ENCODE peak calls at places on chromosomes 6 and 20, in five cellular contexts. K is fibroblast of lung, E is EH, A is NCI-H510A treated with DMSO at 0.1 percent for 48 hours, X is aorta. U is an unnamed sample.

GRCh38 chr6:6620752-6621151 is 32.2 kb downstream of the LY86 start:
- DNase-seq in K (no peak), E (no peak), A (no peak), X (no peak), U (no peak)

GRCh38 chr6:105879902-105880547 is 206.1 kb upstream of the PRDM1 start:
- DNase-seq in K (no peak), E (no peak), A (no peak), X (no peak), U (no peak)

GRCh38 chr6:129597023-129597713 is 112.8 kb downstream of the ARHGAP18 start:
- DNase-seq in K (no peak), E (no peak), A (no peak), X (no peak), U (no peak)

GRCh38 chr6:163725008-163725941 is 310.8 kb downstream of the QKI start:
- DNase-seq in K (no peak), E (no peak), A (no peak), X (no peak), U (no peak)

GRCh38 chr6:137869781-137870180 is 2.7 kb downstream of the TNFAIP3 start:
- DNase-seq in K (no peak), E (no peak), A (no peak), X (no peak), U (no peak)

GRCh38 chr20:37231970-37232620 is 29.5 kb downstream of the GHRH start:
- DNase-seq in K (peak), E (no peak), A (no peak), X (no peak), U (no peak)

GRCh38 chr6:134436950-134437349 is 119.0 kb upstream of the SGK1 start:
- DNase-seq in K (no peak), E (peak), A (no peak), X (no peak), U (no peak)

GRCh38 chr6:116102856-116103255 is 2.2 kb downstream of the NT5DC1 start:
- DNase-seq in K (no peak), E (no peak), A (no peak), X (no peak), U (no peak)

GRCh38 chr6:2108700-2109306 is 136.6 kb downstream of the GMDS start:
- DNase-seq in K (no peak), E (no peak), A (peak), X (no peak), U (no peak)

GRCh38 chr6:105112577-105112976 is 67.2 kb downstream of the POPDC3 start:
- DNase-seq in K (no peak), E (no peak), A (no peak), X (no peak), U (no peak)

GRCh38 chr20:33917813-33918525 is 75.7 kb upstream of the RALY start:
- DNase-seq in K (no peak), E (no peak), A (no peak), X (no peak), U (no peak)

GRCh38 chr20:23637282-23638221 is at the start of gene CST3:
- DNase-seq in K (peak), E (peak), A (peak), X (peak), U (peak)

GRCh38 chr20:40197744-40198143 is 491.3 kb downstream of the MAFB start:
- DNase-seq in K (peak), E (peak), A (no peak), X (no peak), U (no peak)

GRCh38 chr6:154156135-154156948 is 117.3 kb downstream of the OPRM1 start:
- DNase-seq in K (peak), E (peak), A (peak), X (no peak), U (no peak)

GRCh38 chr6:158629376-158630221 is 14.9 kb downstream of the DYNLT1 start:
- DNase-seq in K (no peak), E (no peak), A (peak), X (no peak), U (no peak)

GRCh38 chr6:1336246-1336843 is 24.4 kb downstream of the FOXQ1 start:
- DNase-seq in K (no peak), E (no peak), A (no peak), X (no peak), U (no peak)

GRCh38 chr6:49626811-49627210 is 9.8 kb downstream of the RHAG start:
- DNase-seq in K (no peak), E (no peak), A (no peak), X (no peak), U (no peak)

GRCh38 chr20:34607066-34607465 is 48.5 kb downstream of the MAP1LC3A start:
- DNase-seq in K (no peak), E (no peak), A (no peak), X (no peak), U (no peak)

GRCh38 chr6:16711551-16712249 is 49.6 kb downstream of the ATXN1 start:
- DNase-seq in K (no peak), E (no peak), A (no peak), X (no peak), U (no peak)

GRCh38 chr6:3217286-3217685 is 10.2 kb downstream of the TUBB2B start:
- DNase-seq in K (no peak), E (no peak), A (no peak), X (no peak), U (no peak)

GRCh38 chr6:135411339-135411738 is 86.2 kb downstream of the AHI1 start:
- DNase-seq in K (no peak), E (peak), A (no peak), X (no peak), U (no peak)

GRCh38 chr6:34484899-34485298 is 19.0 kb downstream of the PACSIN1 start:
- DNase-seq in K (no peak), E (no peak), A (peak), X (peak), U (peak)

GRCh38 chr20:38714308-38714707 is 10.0 kb upstream of the SLC32A1 start:
- DNase-seq in K (no peak), E (no peak), A (no peak), X (peak), U (no peak)

GRCh38 chr6:2952557-2953095 is 18.7 kb downstream of the SERPINB6 start:
- DNase-seq in K (peak), E (peak), A (no peak), X (peak), U (peak)

GRCh38 chr6:134636221-134636830 is 313.6 kb downstream of the ALDH8A1 start:
- DNase-seq in K (no peak), E (no peak), A (no peak), X (no peak), U (no peak)

GRCh38 chr6:64984947-64985346 is 722.1 kb downstream of the EYS start:
- DNase-seq in K (no peak), E (no peak), A (no peak), X (no peak), U (no peak)

GRCh38 chr6:82246802-82247633 is 526 bp downstream of the IBTK start:
- DNase-seq in K (peak), E (peak), A (peak), X (peak), U (no peak)

GRCh38 chr6:14284969-14285368 is 167.4 kb downstream of the CD83 start:
- DNase-seq in K (no peak), E (no peak), A (no peak), X (no peak), U (no peak)

GRCh38 chr20:59042151-59042795 is at the start of gene PRELID3B:
- DNase-seq in K (peak), E (peak), A (no peak), X (no peak), U (no peak)

GRCh38 chr6:40444811-40445210 is 142.4 kb downstream of the LRFN2 start:
- DNase-seq in K (no peak), E (no peak), A (no peak), X (no peak), U (no peak)

GRCh38 chr20:51541189-51542032 is 1.1 kb downstream of the NFATC2 start:
- DNase-seq in K (peak), E (peak), A (no peak), X (peak), U (peak)

GRCh38 chr20:62103508-62104233 is 18.6 kb upstream of the LSM14B start:
- DNase-seq in K (no peak), E (no peak), A (no peak), X (no peak), U (no peak)

GRCh38 chr20:62666736-62667529 is 24.6 kb downstream of the SLCO4A1 start:
- DNase-seq in K (no peak), E (peak), A (no peak), X (no peak), U (no peak)

GRCh38 chr6:45713981-45714685 is 301.5 kb downstream of the CLIC5 start:
- DNase-seq in K (no peak), E (no peak), A (no peak), X (no peak), U (no peak)

GRCh38 chr6:48765352-48765961 is 654.5 kb upstream of the PTCHD4 start:
- DNase-seq in K (peak), E (peak), A (peak), X (no peak), U (no peak)